ENCODE peak calls at places on chromosomes 1 and 21, in four cellular contexts. Z is activated CD8-positive, alpha-beta memory T cell treated with anti-CD3 and anti-CD28 coated beads, Interleukin-2, amount 50 U/mL, for 48 hours; P is NCI-H460; C is Calu3. B is an unnamed sample.

GRCh38 chr21:35075546-35075945 is 26.4 kb upstream of the RUNX1 start:
- DNase-seq in Z (no peak), P (no peak), C (no peak), B (no peak)

GRCh38 chr1:38327559-38327973 is 281.0 kb upstream of the POU3F1 start:
- DNase-seq in Z (no peak), P (no peak), C (no peak), B (no peak)

GRCh38 chr1:19577001-19577400 is 67.1 kb upstream of the NBL1 start:
- DNase-seq in Z (no peak), P (no peak), C (no peak), B (no peak)

GRCh38 chr1:174825127-174825526 is 174.6 kb upstream of the CACYBP start:
- DNase-seq in C (no peak), Z (no peak), P (no peak), B (no peak)

GRCh38 chr1:183832472-183832871 is 27.6 kb downstream of the RGL1 start:
- DNase-seq in Z (no peak), P (no peak), C (no peak), B (no peak)

GRCh38 chr1:85343612-85344255 is 67.3 kb upstream of the BCL10 start:
- DNase-seq in C (no peak), P (no peak), Z (no peak), B (no peak)

GRCh38 chr1:12654004-12654567 is 10.2 kb downstream of the AADACL4 start:
- DNase-seq in P (no peak), C (no peak), Z (no peak), B (no peak)

GRCh38 chr1:15680131-15680530 is 4.0 kb upstream of the PLEKHM2 start:
- DNase-seq in P (no peak), C (no peak), Z (no peak), B (no peak)

GRCh38 chr1:225816643-225817538 is 7.0 kb downstream of the EPHX1 start:
- DNase-seq in Z (no peak), P (peak), C (no peak), B (no peak)

GRCh38 chr1:33045814-33046213 is 9.1 kb upstream of the AK2 start:
- DNase-seq in C (no peak), P (no peak), Z (no peak), B (no peak)

GRCh38 chr21:15122241-15122640 is 57.4 kb upstream of the NRIP1 start:
- DNase-seq in P (no peak), Z (no peak), C (no peak), B (no peak)

GRCh38 chr1:218711884-218712674 is 366.9 kb downstream of the TGFB2 start:
- DNase-seq in Z (no peak), C (no peak), P (peak), B (no peak)

GRCh38 chr21:33232640-33233039 is 2.9 kb downstream of the IFNAR2 start:
- DNase-seq in Z (no peak), C (no peak), P (no peak), B (no peak)

GRCh38 chr1:43275826-43276620 is 6.2 kb downstream of the TMEM125 start:
- DNase-seq in C (no peak), P (no peak), Z (no peak), B (no peak)

GRCh38 chr1:162389971-162390370 is 8.4 kb downstream of the C1orf226 start:
- DNase-seq in C (no peak), P (no peak), Z (no peak), B (no peak)

GRCh38 chr21:34947122-34947534 is 102.0 kb downstream of the RUNX1 start:
- DNase-seq in C (no peak), P (no peak), Z (no peak), B (no peak)

GRCh38 chr1:185650602-185651230 is 83.5 kb upstream of the HMCN1 start:
- DNase-seq in Z (no peak), C (no peak), P (no peak), B (no peak)

GRCh38 chr1:234893725-234894630 is 234.7 kb downstream of the TOMM20 start:
- DNase-seq in P (no peak), Z (peak), C (no peak), B (no peak)

GRCh38 chr1:160777486-160778089 is 18.4 kb upstream of the LY9 start:
- DNase-seq in Z (no peak), P (peak), C (peak), B (no peak)

GRCh38 chr1:20095564-20096434 is 23.5 kb downstream of the PLA2G2D start:
- DNase-seq in P (no peak), Z (no peak), C (no peak), B (no peak)

GRCh38 chr1:32753532-32754281 is 51.1 kb upstream of the SYNC start:
- DNase-seq in C (peak), P (peak), Z (peak), B (peak)

GRCh38 chr21:33642896-33643657 is 776 bp downstream of the ITSN1 start:
- DNase-seq in Z (peak), C (peak), P (no peak), B (peak)

GRCh38 chr1:17412093-17412870 is 27.2 kb downstream of the RCC2 start:
- DNase-seq in P (no peak), C (no peak), Z (no peak), B (no peak)

GRCh38 chr1:37926061-37926924 is 20.6 kb downstream of the INPP5B start:
- DNase-seq in Z (no peak), C (no peak), P (no peak), B (no peak)

GRCh38 chr1:201022824-201023516 is 544 bp downstream of the KIF21B start:
- DNase-seq in C (no peak), P (no peak), Z (no peak), B (peak)

GRCh38 chr1:80171101-80171500 is 1164.6 kb upstream of the ADGRL4 start:
- DNase-seq in P (no peak), C (no peak), Z (no peak), B (no peak)

GRCh38 chr1:57319165-57319564 is 104.7 kb downstream of the DAB1 start:
- DNase-seq in C (no peak), P (no peak), Z (no peak), B (no peak)

GRCh38 chr1:175536369-175536768 is 207.0 kb downstream of the TNR start:
- DNase-seq in Z (no peak), P (no peak), C (no peak), B (no peak)

GRCh38 chr1:110170726-110171125 is 20.4 kb downstream of the SLC6A17 start:
- DNase-seq in P (no peak), C (no peak), Z (no peak), B (no peak)

GRCh38 chr1:28775121-28775942 is 36.6 kb upstream of the OPRD1 start:
- DNase-seq in P (peak), Z (peak), C (peak), B (peak)

GRCh38 chr1:235532350-235532749 is 28.1 kb upstream of the B3GALNT2 start:
- DNase-seq in P (peak), Z (no peak), C (no peak), B (no peak)

GRCh38 chr1:55071477-55071876 is 32.1 kb downstream of the PCSK9 start:
- DNase-seq in Z (no peak), C (peak), P (peak), B (no peak)

GRCh38 chr1:243946946-243947345 is 96.9 kb upstream of the AKT3 start:
- DNase-seq in Z (no peak), P (no peak), C (peak), B (no peak)

GRCh38 chr1:55243655-55244054 is 28.5 kb upstream of the USP24 start:
- DNase-seq in Z (no peak), P (no peak), C (no peak), B (no peak)

GRCh38 chr1:222455188-222455879 is 92.6 kb downstream of the HHIPL2 start:
- DNase-seq in Z (peak), P (peak), C (peak), B (peak)

GRCh38 chr21:45580576-45581321 is 38.5 kb upstream of the SLC19A1 start:
- DNase-seq in P (no peak), Z (peak), C (no peak), B (no peak)

GRCh38 chr1:115330480-115331013 is 7.5 kb downstream of the NGF start:
- DNase-seq in P (no peak), Z (no peak), C (no peak), B (no peak)

GRCh38 chr21:45576838-45577737 is 34.8 kb upstream of the SLC19A1 start:
- DNase-seq in P (no peak), C (no peak), Z (no peak), B (no peak)

GRCh38 chr1:158422215-158422614 is 3.8 kb downstream of the OR10K2 start:
- DNase-seq in P (no peak), C (no peak), Z (no peak), B (no peak)

GRCh38 chr1:165279831-165280351 is 76.6 kb downstream of the LMX1A start:
- DNase-seq in C (no peak), P (no peak), Z (no peak), B (no peak)